ENCODE peak calls at places on chromosomes 11 and 22, in six cellular contexts. One of them, this sample, is unnamed.

GRCh38 chr11:64233913-64234839 is at the start of gene VEGFB:
- DNase-seq in esophagus squamous epithelium: no peak
- DNase-seq in HAP-1: peak
- DNase-seq in spleen: peak
- DNase-seq in lower lobe of right lung: peak
- DNase-seq in fibroblast of the aortic adventitia: peak
- DNase-seq in this sample: peak

GRCh38 chr11:112999518-112999917 is 38.3 kb downstream of the NCAM1 start:
- DNase-seq in esophagus squamous epithelium: no peak
- DNase-seq in HAP-1: no peak
- DNase-seq in spleen: no peak
- DNase-seq in lower lobe of right lung: no peak
- DNase-seq in fibroblast of the aortic adventitia: no peak
- DNase-seq in this sample: no peak

GRCh38 chr11:132962026-132962425 is 570.3 kb downstream of the OPCML start:
- DNase-seq in esophagus squamous epithelium: no peak
- DNase-seq in HAP-1: no peak
- DNase-seq in spleen: no peak
- DNase-seq in lower lobe of right lung: no peak
- DNase-seq in fibroblast of the aortic adventitia: peak
- DNase-seq in this sample: no peak

GRCh38 chr22:30445438-30445936 is 19.9 kb downstream of the MTFP1 start:
- DNase-seq in esophagus squamous epithelium: no peak
- DNase-seq in HAP-1: no peak
- DNase-seq in spleen: no peak
- DNase-seq in lower lobe of right lung: no peak
- DNase-seq in fibroblast of the aortic adventitia: no peak
- DNase-seq in this sample: no peak

GRCh38 chr11:62850911-62851806 is 11.8 kb upstream of the WDR74 start:
- DNase-seq in esophagus squamous epithelium: no peak
- DNase-seq in HAP-1: peak
- DNase-seq in spleen: peak
- DNase-seq in lower lobe of right lung: no peak
- DNase-seq in fibroblast of the aortic adventitia: no peak
- DNase-seq in this sample: peak

GRCh38 chr22:37680191-37680851 is 4.9 kb downstream of the LGALS1 start:
- DNase-seq in esophagus squamous epithelium: no peak
- DNase-seq in HAP-1: no peak
- DNase-seq in spleen: no peak
- DNase-seq in lower lobe of right lung: no peak
- DNase-seq in fibroblast of the aortic adventitia: no peak
- DNase-seq in this sample: no peak

GRCh38 chr11:107973641-107974040 is 35.1 kb upstream of the CUL5 start:
- DNase-seq in esophagus squamous epithelium: no peak
- DNase-seq in HAP-1: no peak
- DNase-seq in spleen: no peak
- DNase-seq in lower lobe of right lung: no peak
- DNase-seq in fibroblast of the aortic adventitia: no peak
- DNase-seq in this sample: no peak

GRCh38 chr22:36055376-36056310 is 27.0 kb upstream of the RBFOX2 start:
- DNase-seq in esophagus squamous epithelium: no peak
- DNase-seq in HAP-1: no peak
- DNase-seq in spleen: no peak
- DNase-seq in lower lobe of right lung: no peak
- DNase-seq in fibroblast of the aortic adventitia: no peak
- DNase-seq in this sample: no peak

GRCh38 chr22:38110863-38111852 is 674 bp upstream of the BAIAP2L2 start:
- DNase-seq in esophagus squamous epithelium: no peak
- DNase-seq in HAP-1: no peak
- DNase-seq in spleen: no peak
- DNase-seq in lower lobe of right lung: peak
- DNase-seq in fibroblast of the aortic adventitia: peak
- DNase-seq in this sample: no peak

GRCh38 chr11:67545280-67545679 is 22.0 kb upstream of the CABP2 start:
- DNase-seq in esophagus squamous epithelium: no peak
- DNase-seq in HAP-1: peak
- DNase-seq in spleen: no peak
- DNase-seq in lower lobe of right lung: no peak
- DNase-seq in fibroblast of the aortic adventitia: no peak
- DNase-seq in this sample: peak

GRCh38 chr22:50173221-50173982 is 2.9 kb downstream of the PANX2 start:
- DNase-seq in esophagus squamous epithelium: no peak
- DNase-seq in HAP-1: no peak
- DNase-seq in spleen: peak
- DNase-seq in lower lobe of right lung: peak
- DNase-seq in fibroblast of the aortic adventitia: no peak
- DNase-seq in this sample: no peak

GRCh38 chr22:28419916-28420315 is 259.7 kb downstream of the TTC28 start:
- DNase-seq in esophagus squamous epithelium: no peak
- DNase-seq in HAP-1: no peak
- DNase-seq in spleen: no peak
- DNase-seq in lower lobe of right lung: no peak
- DNase-seq in fibroblast of the aortic adventitia: no peak
- DNase-seq in this sample: no peak

GRCh38 chr11:9814108-9814507 is 150.2 kb downstream of the SWAP70 start:
- DNase-seq in esophagus squamous epithelium: no peak
- DNase-seq in HAP-1: no peak
- DNase-seq in spleen: no peak
- DNase-seq in lower lobe of right lung: no peak
- DNase-seq in fibroblast of the aortic adventitia: no peak
- DNase-seq in this sample: no peak

GRCh38 chr11:79363261-79363660 is 77.6 kb downstream of the TENM4 start:
- DNase-seq in esophagus squamous epithelium: no peak
- DNase-seq in HAP-1: no peak
- DNase-seq in spleen: no peak
- DNase-seq in lower lobe of right lung: no peak
- DNase-seq in fibroblast of the aortic adventitia: no peak
- DNase-seq in this sample: no peak

GRCh38 chr22:39574779-39575551 is 4.4 kb downstream of the CACNA1I start:
- DNase-seq in esophagus squamous epithelium: no peak
- DNase-seq in HAP-1: no peak
- DNase-seq in spleen: no peak
- DNase-seq in lower lobe of right lung: no peak
- DNase-seq in fibroblast of the aortic adventitia: peak
- DNase-seq in this sample: peak

GRCh38 chr22:20566420-20567260 is 59.2 kb downstream of the MED15 start:
- DNase-seq in esophagus squamous epithelium: no peak
- DNase-seq in HAP-1: no peak
- DNase-seq in spleen: peak
- DNase-seq in lower lobe of right lung: no peak
- DNase-seq in fibroblast of the aortic adventitia: peak
- DNase-seq in this sample: no peak

GRCh38 chr11:34235189-34235588 is 122.6 kb downstream of the ABTB2 start:
- DNase-seq in esophagus squamous epithelium: no peak
- DNase-seq in HAP-1: no peak
- DNase-seq in spleen: no peak
- DNase-seq in lower lobe of right lung: no peak
- DNase-seq in fibroblast of the aortic adventitia: no peak
- DNase-seq in this sample: no peak

GRCh38 chr22:46010951-46011626 is 34.1 kb upstream of the WNT7B start:
- DNase-seq in esophagus squamous epithelium: no peak
- DNase-seq in HAP-1: no peak
- DNase-seq in spleen: peak
- DNase-seq in lower lobe of right lung: peak
- DNase-seq in fibroblast of the aortic adventitia: no peak
- DNase-seq in this sample: no peak
- H3K4me3 ChIP-seq in esophagus squamous epithelium: no peak
- H3K4me3 ChIP-seq in HAP-1: no peak
- H3K4me3 ChIP-seq in spleen: no peak
- H3K4me3 ChIP-seq in lower lobe of right lung: no peak
- H3K4me3 ChIP-seq in fibroblast of the aortic adventitia: no peak
- H3K4me3 ChIP-seq in this sample: no peak

DNA sequence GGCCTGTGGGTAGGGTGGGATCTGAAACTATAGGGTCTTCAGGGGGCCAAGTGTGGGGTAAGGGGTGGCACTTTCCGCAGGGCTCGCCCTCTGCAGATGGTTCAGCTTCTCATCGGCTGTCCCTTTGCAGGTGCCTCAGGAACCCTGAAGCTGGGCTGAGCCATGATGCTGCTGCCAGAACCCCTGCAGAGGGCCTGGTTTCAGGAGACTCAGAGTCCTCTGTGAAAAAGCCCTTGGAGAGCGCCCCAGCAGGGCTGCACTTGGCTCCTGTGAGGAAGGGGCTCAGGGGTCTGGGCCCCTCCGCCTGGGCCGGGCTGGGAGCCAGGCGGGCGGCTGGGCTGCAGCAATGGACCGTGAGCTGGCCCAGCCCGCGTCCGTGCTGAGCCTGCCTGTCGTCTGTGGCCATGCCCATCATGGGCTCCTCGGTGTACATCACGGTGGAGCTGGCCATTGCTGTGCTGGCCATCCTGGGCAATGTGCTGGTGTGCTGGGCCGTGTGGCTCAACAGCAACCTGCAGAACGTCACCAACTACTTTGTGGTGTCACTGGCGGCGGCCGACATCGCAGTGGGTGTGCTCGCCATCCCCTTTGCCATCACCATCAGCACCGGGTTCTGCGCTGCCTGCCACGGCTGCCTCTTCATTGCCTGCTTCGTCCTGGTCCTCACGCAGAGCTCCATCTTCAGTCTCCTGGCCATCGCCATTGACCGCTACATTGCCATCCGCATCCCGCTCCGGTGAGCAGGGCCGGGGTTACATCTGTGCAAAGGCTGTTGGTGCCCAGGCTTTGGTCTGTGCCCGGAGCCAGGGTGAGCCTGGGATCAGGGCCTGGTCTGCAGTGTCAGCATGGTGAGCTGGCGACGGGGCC is 5.8 kb downstream of the ADORA2A start:
- DNase-seq in esophagus squamous epithelium: no peak
- DNase-seq in HAP-1: no peak
- DNase-seq in spleen: peak
- DNase-seq in lower lobe of right lung: no peak
- DNase-seq in fibroblast of the aortic adventitia: no peak
- DNase-seq in this sample: no peak
- H3K4me3 ChIP-seq in esophagus squamous epithelium: no peak
- H3K4me3 ChIP-seq in HAP-1: no peak
- H3K4me3 ChIP-seq in spleen: no peak
- H3K4me3 ChIP-seq in lower lobe of right lung: no peak
- H3K4me3 ChIP-seq in fibroblast of the aortic adventitia: no peak
- H3K4me3 ChIP-seq in this sample: no peak

DNA sequence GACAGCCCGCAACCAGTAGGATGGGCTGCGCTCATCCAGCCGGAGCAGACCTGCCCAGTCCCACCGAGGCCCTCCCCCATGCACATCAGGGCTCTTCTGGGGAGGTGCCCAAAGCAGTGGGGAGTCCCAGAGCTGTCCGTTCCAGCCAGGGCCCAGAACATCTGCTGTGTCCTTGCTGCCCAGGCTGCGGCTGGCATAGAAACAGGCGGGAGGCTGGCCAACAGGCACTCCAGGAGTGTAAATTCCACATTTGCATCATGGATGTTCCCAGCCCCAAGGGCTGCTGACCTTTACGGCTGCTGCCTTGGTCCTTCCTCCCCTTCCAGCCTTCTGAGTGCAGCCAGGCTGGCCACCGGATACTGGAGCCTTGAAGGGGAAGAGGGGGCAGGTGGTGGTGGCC is 30.0 kb upstream of the SYT7 start:
- DNase-seq in esophagus squamous epithelium: no peak
- DNase-seq in HAP-1: no peak
- DNase-seq in spleen: no peak
- DNase-seq in lower lobe of right lung: no peak
- DNase-seq in fibroblast of the aortic adventitia: no peak
- DNase-seq in this sample: no peak
- H3K4me3 ChIP-seq in esophagus squamous epithelium: no peak
- H3K4me3 ChIP-seq in HAP-1: no peak
- H3K4me3 ChIP-seq in spleen: no peak
- H3K4me3 ChIP-seq in lower lobe of right lung: no peak
- H3K4me3 ChIP-seq in fibroblast of the aortic adventitia: no peak
- H3K4me3 ChIP-seq in this sample: no peak

GRCh38 chr11:134951305-134951700 is 539.3 kb upstream of the B3GAT1 start:
- DNase-seq in esophagus squamous epithelium: no peak
- DNase-seq in HAP-1: no peak
- DNase-seq in spleen: no peak
- DNase-seq in lower lobe of right lung: no peak
- DNase-seq in fibroblast of the aortic adventitia: peak
- DNase-seq in this sample: no peak
- H3K4me3 ChIP-seq in esophagus squamous epithelium: no peak
- H3K4me3 ChIP-seq in HAP-1: no peak
- H3K4me3 ChIP-seq in spleen: no peak
- H3K4me3 ChIP-seq in lower lobe of right lung: no peak
- H3K4me3 ChIP-seq in fibroblast of the aortic adventitia: no peak
- H3K4me3 ChIP-seq in this sample: no peak

DNA sequence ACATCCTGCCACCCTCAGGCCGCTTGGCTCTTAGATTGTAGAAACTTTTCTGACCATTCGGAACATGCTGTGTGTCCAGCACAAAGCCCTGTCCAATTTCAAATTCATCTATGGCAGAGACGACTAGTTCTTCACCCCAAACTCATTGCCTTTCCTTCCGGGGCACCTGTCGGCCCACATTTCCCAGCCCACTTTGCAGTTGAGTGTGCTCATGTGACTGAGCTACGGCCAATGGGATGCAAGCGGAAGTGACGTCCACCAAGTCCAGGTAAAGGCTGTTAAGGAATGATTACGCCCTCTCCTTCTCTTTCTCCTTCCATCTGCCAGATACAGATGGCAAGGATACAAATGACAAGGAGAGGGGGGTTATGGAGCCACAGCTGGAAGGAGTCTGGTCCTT is 32.5 kb downstream of the SYT13 start:
- DNase-seq in esophagus squamous epithelium: no peak
- DNase-seq in HAP-1: no peak
- DNase-seq in spleen: no peak
- DNase-seq in lower lobe of right lung: no peak
- DNase-seq in fibroblast of the aortic adventitia: no peak
- DNase-seq in this sample: peak
- H3K4me3 ChIP-seq in esophagus squamous epithelium: no peak
- H3K4me3 ChIP-seq in HAP-1: no peak
- H3K4me3 ChIP-seq in spleen: no peak
- H3K4me3 ChIP-seq in lower lobe of right lung: no peak
- H3K4me3 ChIP-seq in fibroblast of the aortic adventitia: no peak
- H3K4me3 ChIP-seq in this sample: no peak

GRCh38 chr11:124075492-124075840 is 34.3 kb upstream of the OR10G7 start:
- DNase-seq in esophagus squamous epithelium: no peak
- DNase-seq in HAP-1: no peak
- DNase-seq in spleen: no peak
- DNase-seq in lower lobe of right lung: no peak
- DNase-seq in fibroblast of the aortic adventitia: no peak
- DNase-seq in this sample: no peak
- H3K4me3 ChIP-seq in esophagus squamous epithelium: no peak
- H3K4me3 ChIP-seq in HAP-1: no peak
- H3K4me3 ChIP-seq in spleen: no peak
- H3K4me3 ChIP-seq in lower lobe of right lung: peak
- H3K4me3 ChIP-seq in fibroblast of the aortic adventitia: no peak
- H3K4me3 ChIP-seq in this sample: no peak

DNA sequence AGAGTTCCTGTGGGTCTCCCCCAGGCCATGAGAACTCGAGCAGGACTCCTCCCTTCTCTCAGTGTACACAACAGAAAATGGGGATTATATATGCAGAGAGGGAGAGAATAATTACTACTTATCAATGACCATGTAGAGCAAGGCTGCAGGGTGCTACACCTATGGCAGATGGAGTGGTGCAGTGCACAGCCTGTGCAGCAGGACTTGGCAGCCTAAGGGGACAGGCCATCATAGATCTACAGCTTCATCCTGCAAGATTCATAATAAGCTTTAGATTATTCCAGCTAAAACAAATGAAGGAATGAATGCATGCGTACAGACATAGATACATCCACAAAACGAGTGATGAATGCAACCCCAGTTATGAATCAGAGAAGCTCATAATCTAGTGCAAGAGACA is 8.4 kb upstream of the TP53I11 start:
- DNase-seq in esophagus squamous epithelium: no peak
- DNase-seq in HAP-1: no peak
- DNase-seq in spleen: no peak
- DNase-seq in lower lobe of right lung: no peak
- DNase-seq in fibroblast of the aortic adventitia: no peak
- DNase-seq in this sample: no peak
- H3K4me3 ChIP-seq in esophagus squamous epithelium: no peak
- H3K4me3 ChIP-seq in HAP-1: no peak
- H3K4me3 ChIP-seq in spleen: no peak
- H3K4me3 ChIP-seq in lower lobe of right lung: no peak
- H3K4me3 ChIP-seq in fibroblast of the aortic adventitia: no peak
- H3K4me3 ChIP-seq in this sample: no peak

This sample was measured in K562.